ENCODE peak calls at places on chromosome 19, in eight cellular contexts. G is heart left ventricle, I is stomach, K is body of pancreas, F is H1, E is HepG2, Y is spleen, T is A549. R is an unnamed sample.

GRCh38 chr19:8158411-8159074 is 9.2 kb upstream of the FBN3 start:
- DNase-seq in G (peak; percentile 61), I (peak; percentile 55), K (peak; percentile 79), F (no peak), E (peak; percentile 87), Y (no peak), T (peak; percentile 51), R (peak; percentile 70)

GRCh38 chr19:5445667-5446066 is 9.6 kb upstream of the ZNRF4 start:
- DNase-seq in G (no peak), I (no peak), K (no peak), F (no peak), E (no peak), Y (no peak), T (no peak), R (peak; percentile 14)

GRCh38 chr19:20969898-20970297 is 46.8 kb downstream of the ZNF85 start:
- DNase-seq in G (no peak), I (no peak), K (no peak), F (no peak), E (no peak), Y (no peak), T (no peak), R (no peak)

GRCh38 chr19:10431254-10431942 is 11.1 kb downstream of the PDE4A start:
- DNase-seq in G (peak; percentile 27), I (peak; percentile 44), K (no peak), F (peak; percentile 65), E (no peak), Y (no peak), T (no peak), R (peak; percentile 31)

GRCh38 chr19:42498387-42498786 is 29.9 kb downstream of the CEACAM1 start:
- DNase-seq in G (no peak), I (no peak), K (no peak), F (no peak), E (peak; percentile 56), Y (no peak), T (no peak), R (no peak)

GRCh38 chr19:40412866-40413265 is 312 bp downstream of the PRX start:
- DNase-seq in G (no peak), I (no peak), K (no peak), F (no peak), E (no peak), Y (no peak), T (no peak), R (no peak)

GRCh38 chr19:28066988-28067387 is 1146.0 kb downstream of the UQCRFS1 start:
- DNase-seq in G (no peak), I (no peak), K (no peak), F (no peak), E (no peak), Y (no peak), T (no peak), R (no peak)

GRCh38 chr19:55601127-55601526 is 1.0 kb downstream of the ZNF524 start:
- DNase-seq in G (no peak), I (no peak), K (no peak), F (no peak), E (no peak), Y (no peak), T (no peak), R (no peak)

GRCh38 chr19:12828494-12828893 is 5.9 kb downstream of the RTBDN start:
- DNase-seq in G (no peak), I (peak; percentile 49), K (peak; percentile 54), F (peak; percentile 93), E (peak; percentile 40), Y (no peak), T (no peak), R (peak; percentile 32)

GRCh38 chr19:42255766-42256750 is 1.1 kb upstream of the ERF start:
- DNase-seq in G (peak; percentile 82), I (no peak), K (peak; percentile 46), F (no peak), E (no peak), Y (peak; percentile 89), T (peak; percentile 84), R (peak; percentile 62)

GRCh38 chr19:39825093-39825463 is 8.9 kb downstream of the DYRK1B start:
- DNase-seq in G (no peak), I (no peak), K (no peak), F (no peak), E (no peak), Y (peak; percentile 78), T (no peak), R (peak; percentile 50)

GRCh38 chr19:29448046-29448445 is 77.7 kb upstream of the VSTM2B start:
- DNase-seq in G (no peak), I (no peak), K (no peak), F (no peak), E (no peak), Y (no peak), T (no peak), R (no peak)

GRCh38 chr19:46471116-46471733 is at the start of gene PNMA8A:
- DNase-seq in G (peak; percentile 80), I (peak; percentile 44), K (peak; percentile 66), F (peak; percentile 94), E (no peak), Y (peak; percentile 74), T (peak; percentile 65), R (peak; percentile 80)

DNA sequence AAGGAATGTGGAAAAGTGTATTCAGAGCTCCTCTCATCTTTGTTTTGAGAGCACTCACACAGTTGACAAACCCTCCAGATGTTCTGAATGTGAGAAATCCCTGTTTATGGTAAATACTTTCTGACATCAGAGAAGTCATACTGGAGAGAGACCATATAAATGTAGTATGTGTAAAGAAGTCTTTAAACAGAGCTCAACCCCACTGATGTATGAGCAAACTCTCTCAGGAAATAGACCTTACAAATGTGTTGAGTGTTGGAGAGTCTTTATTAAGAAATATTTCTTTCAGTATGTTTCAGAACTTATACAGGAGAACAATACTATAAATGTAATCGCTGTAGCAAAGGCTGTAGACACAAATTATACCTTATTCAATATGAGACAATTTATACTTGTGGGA is 15.7 kb upstream of the ZNF329 start:
- DNase-seq in G (no peak), I (no peak), K (no peak), F (no peak), E (no peak), Y (no peak), T (no peak), R (no peak)
- H3K9me3 ChIP-seq in G (peaks cover 100% of the 10 kb centered on the region), I (peaks cover 44% of the 10 kb centered on the region), K (peaks cover 72% of the 10 kb centered on the region), F (peaks cover 80% of the 10 kb centered on the region), E (peaks cover 84% of the 10 kb centered on the region), Y (peaks cover 100% of the 10 kb centered on the region), T (peaks cover 95% of the 10 kb centered on the region), R (peaks cover 4% of the 10 kb centered on the region)

GRCh38 chr19:18278521-18279265 is 2.7 kb downstream of the JUND start:
- DNase-seq in G (no peak), I (peak; percentile 52), K (peak; percentile 64), F (no peak), E (no peak), Y (peak; percentile 81), T (no peak), R (no peak)

GRCh38 chr19:18280247-18281081 is 958 bp downstream of the JUND start:
- DNase-seq in G (peak; percentile 79), I (peak; percentile 84), K (peak; percentile 85), F (peak; percentile 76), E (peak; percentile 52), Y (peak; percentile 98), T (peak; percentile 48), R (peak; percentile 84)

GRCh38 chr19:18281082-18282020 is at the start of gene JUND:
- DNase-seq in G (peak; percentile 99), I (peak; percentile 99), K (peak; percentile 99), F (peak; percentile 97), E (peak; percentile 92), Y (peak; percentile 99), T (peak; percentile 62), R (peak; percentile 99)

GRCh38 chr19:18279266-18279515 is 2.2 kb downstream of the JUND start:
- DNase-seq in G (no peak), I (no peak), K (no peak), F (no peak), E (no peak), Y (no peak), T (no peak), R (no peak)

GRCh38 chr19:18279516-18280246 is 1.7 kb downstream of the JUND start:
- DNase-seq in G (peak; percentile 94), I (peak; percentile 92), K (peak; percentile 92), F (peak; percentile 93), E (peak; percentile 93), Y (peak; percentile 98), T (peak; percentile 65), R (peak; percentile 93)
- TF ChIP-seq POLR2A in G (peak; percentile 95), I (peak; percentile 87), K (peak; percentile 84), F (peak; percentile 29), E (peak; percentile 54), Y (peak; percentile 72), T (no peak), R (peak; percentile 95)

GRCh38 chr19:3431760-3432397 is 48.4 kb downstream of the SMIM24 start:
- DNase-seq in G (no peak), I (no peak), K (no peak), F (no peak), E (no peak), Y (no peak), T (no peak), R (no peak)

GRCh38 chr19:3433805-3434540 is 46.4 kb downstream of the SMIM24 start:
- DNase-seq in G (no peak), I (no peak), K (no peak), F (no peak), E (no peak), Y (no peak), T (no peak), R (no peak)

GRCh38 chr19:3434630-3435553 is 45.4 kb downstream of the SMIM24 start:
- DNase-seq in G (peak; percentile 97), I (peak; percentile 95), K (peak; percentile 86), F (peak; percentile 97), E (peak; percentile 72), Y (peak; percentile 99), T (peak; percentile 89), R (peak; percentile 97)

DNA sequence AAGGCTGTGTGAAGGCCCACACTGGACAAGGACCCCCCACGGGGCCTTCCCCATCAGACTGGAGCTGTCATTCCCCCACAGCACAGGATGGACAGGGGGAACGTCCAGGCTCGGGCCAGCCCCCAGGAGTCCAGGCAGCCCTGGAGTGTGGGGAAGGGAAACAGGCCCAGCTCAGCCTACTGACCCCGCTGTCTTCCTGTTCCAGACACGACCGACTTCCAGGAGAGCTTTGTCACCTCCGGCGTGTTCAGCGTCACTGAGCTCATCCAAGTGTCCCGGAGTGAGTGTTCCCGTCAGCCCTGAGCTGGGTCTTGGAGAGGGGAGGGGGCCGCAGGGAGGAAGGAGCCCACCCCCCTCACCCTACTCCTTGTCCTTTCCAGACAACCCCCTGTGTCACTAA is 47.0 kb downstream of the SMIM24 start:
- DNase-seq in G (no peak), I (no peak), K (no peak), F (no peak), E (no peak), Y (peak; percentile 86), T (no peak), R (no peak)
- H3K27ac ChIP-seq in G (peak overlapping the region; percentile 75), I (peak overlapping the region; percentile 87), K (peak overlapping the region; percentile 26), F (no peak overlapping the region), E (no peak overlapping the region), Y (peak overlapping the region; percentile 79), T (no peak overlapping the region), R (peak overlapping the region; percentile 92)

DNA sequence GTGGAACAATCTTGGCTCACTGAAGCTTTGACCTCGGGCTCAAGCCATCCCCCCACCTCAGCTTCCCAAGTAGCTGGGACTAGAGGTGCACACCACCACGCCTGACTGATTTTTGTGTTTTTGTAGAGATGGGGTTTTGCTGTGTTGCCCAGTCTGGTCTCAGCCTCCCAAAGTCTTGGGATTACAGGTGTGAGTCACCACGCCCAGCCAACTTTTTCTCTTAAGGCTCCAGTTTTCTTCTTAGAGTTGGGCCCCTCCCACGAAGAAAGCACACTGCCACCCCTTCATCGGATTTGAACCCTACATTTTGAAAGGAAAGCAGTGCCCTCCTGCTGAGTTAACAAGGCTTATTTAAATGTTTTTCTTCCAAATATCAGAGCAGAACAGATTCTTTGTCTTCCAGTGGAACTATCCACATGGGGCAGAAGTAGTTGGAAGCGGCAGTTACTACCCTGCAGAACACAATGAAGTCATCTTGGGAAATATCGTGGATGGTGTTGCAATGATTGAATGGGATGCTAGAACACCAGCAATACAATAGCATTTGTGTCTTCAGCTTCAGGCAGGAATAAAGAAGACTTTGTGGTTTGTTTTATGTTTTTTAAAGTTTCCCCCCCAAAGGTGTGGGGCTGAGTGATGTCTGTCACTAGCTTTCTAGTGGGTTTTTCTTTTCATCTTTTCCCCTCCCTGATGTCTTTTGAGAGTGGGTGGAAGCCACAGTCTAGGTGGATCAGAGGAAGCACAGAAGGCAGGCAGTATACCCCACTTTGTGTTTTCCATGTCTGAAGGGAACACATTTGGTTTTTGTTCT is 8.9 kb downstream of the ACTN4 start:
- DNase-seq in G (no peak), I (no peak), K (no peak), F (no peak), E (peak; percentile 95), Y (no peak), T (no peak), R (no peak)
- H3K9me3 ChIP-seq in G (no peaks in the 10 kb centered on the region), I (no peaks in the 10 kb centered on the region), K (no peaks in the 10 kb centered on the region), F (no peaks in the 10 kb centered on the region), E (no peaks in the 10 kb centered on the region), Y (no peaks in the 10 kb centered on the region), T (no peaks in the 10 kb centered on the region), R (no peaks in the 10 kb centered on the region)